ENCODE peak calls at places on chromosome 21, in seven cellular contexts. C is fibroblast of lung, W is SJSA1, S is lung, N is PC-3, E is right cardiac atrium, X is pancreas. I is an unnamed sample.

GRCh38 chr21:31136891-31137290 is 98.6 kb upstream of the KRTAP19-8 start:
- DNase-seq in E (peak; percentile 31), W (peak; percentile 22), C (peak; percentile 67), S (no peak), N (no peak), X (no peak), I (peak; percentile 59)

GRCh38 chr21:31798842-31799691 is 67.1 kb upstream of the SCAF4 start:
- DNase-seq in N (no peak), S (peak; percentile 31), W (no peak), E (no peak), X (no peak), C (peak; percentile 20), I (no peak)

GRCh38 chr21:33299181-33299752 is 25.5 kb upstream of the IFNAR1 start:
- DNase-seq in X (no peak), S (no peak), W (no peak), N (peak; percentile 57), C (no peak), E (no peak), I (no peak)

GRCh38 chr21:26686278-26686677 is 113.2 kb upstream of the CYYR1 start:
- DNase-seq in S (no peak), C (no peak), N (peak; percentile 62), E (no peak), X (no peak), W (no peak), I (no peak)

GRCh38 chr21:38917045-38917774 is 111.5 kb downstream of the ETS2 start:
- DNase-seq in W (no peak), S (no peak), N (peak; percentile 82), C (no peak), E (no peak), X (no peak), I (no peak)

GRCh38 chr21:44506279-44507255 is 33.4 kb downstream of the KRTAP10-1 start:
- DNase-seq in W (no peak), E (peak; percentile 5), N (no peak), S (no peak), C (no peak), X (peak; percentile 59), I (no peak)

GRCh38 chr21:38628426-38628825 is 130.1 kb upstream of the ERG start:
- DNase-seq in C (no peak), W (no peak), N (no peak), E (no peak), X (no peak), S (no peak), I (no peak)

GRCh38 chr21:36388835-36389234 is 3.6 kb downstream of the CHAF1B start:
- DNase-seq in E (no peak), X (no peak), C (peak; percentile 75), W (no peak), S (peak; percentile 30), N (no peak), I (peak; percentile 16)

GRCh38 chr21:31213787-31214186 is 130.3 kb downstream of the TIAM1 start:
- DNase-seq in X (no peak), W (no peak), C (no peak), N (peak; percentile 46), E (no peak), S (no peak), I (no peak)

GRCh38 chr21:39527664-39528381 is 76.1 kb downstream of the SH3BGR start:
- DNase-seq in W (no peak), C (no peak), X (peak; percentile 84), E (no peak), S (no peak), N (no peak), I (no peak)

GRCh38 chr21:39736716-39737115 is 8.3 kb upstream of the IGSF5 start:
- DNase-seq in C (no peak), N (no peak), E (no peak), X (no peak), W (no peak), S (no peak), I (no peak)

GRCh38 chr21:27021046-27021445 is 54.2 kb upstream of the ADAMTS5 start:
- DNase-seq in X (no peak), W (no peak), E (no peak), S (no peak), N (no peak), C (no peak), I (no peak)

GRCh38 chr21:26226724-26227123 is 56.2 kb upstream of the APP start:
- DNase-seq in N (no peak), X (no peak), C (no peak), S (no peak), W (no peak), E (no peak), I (no peak)

GRCh38 chr21:15003463-15004135 is 61.2 kb downstream of the NRIP1 start:
- DNase-seq in C (no peak), W (no peak), E (no peak), N (no peak), X (no peak), S (no peak), I (no peak)
- H3K27ac ChIP-seq in C (no peak overlapping the region), W (no peak overlapping the region), E (no peak overlapping the region), N (no peak overlapping the region), X (no peak overlapping the region), S (no peak overlapping the region), I (no peak overlapping the region)

DNA sequence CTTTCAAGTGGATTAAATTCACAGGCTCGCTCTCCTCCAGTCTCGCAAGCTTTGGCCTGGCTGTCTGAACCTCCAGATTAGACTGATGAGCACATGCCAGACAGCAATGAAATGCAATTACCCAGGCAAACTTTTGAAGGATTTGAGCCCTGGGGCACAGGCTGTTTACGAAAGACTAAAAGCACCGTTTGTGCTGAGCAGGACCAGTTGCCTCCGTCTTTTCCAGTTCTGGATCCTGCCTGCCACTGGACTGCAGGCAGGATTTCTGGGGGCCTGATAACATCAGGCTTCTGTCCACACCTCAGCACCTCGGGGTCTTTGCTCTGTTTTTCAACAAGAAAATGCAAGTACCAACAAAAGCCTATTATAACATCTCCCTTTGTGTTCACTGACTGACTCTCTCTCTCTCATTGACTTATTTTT is 145.7 kb downstream of the CLIC6 start:
- DNase-seq in W (no peak), N (no peak), S (no peak), E (no peak), C (no peak), X (no peak), I (no peak)
- H3K27ac ChIP-seq in W (no peak overlapping the region), N (peak overlapping the region; percentile 96), S (no peak overlapping the region), E (no peak overlapping the region), C (no peak overlapping the region), X (no peak overlapping the region), I (no peak overlapping the region)

GRCh38 chr21:46456750-46457149 is 1.9 kb upstream of the DIP2A start:
- DNase-seq in S (no peak), C (no peak), W (no peak), N (no peak), E (no peak), X (no peak), I (no peak)

GRCh38 chr21:46454142-46454541 is 4.5 kb upstream of the DIP2A start:
- DNase-seq in E (no peak), C (peak; percentile 36), X (no peak), N (no peak), W (no peak), S (no peak), I (no peak)

GRCh38 chr21:46454634-46455390 is 3.9 kb upstream of the DIP2A start:
- DNase-seq in N (no peak), S (no peak), W (no peak), E (no peak), C (no peak), X (no peak), I (no peak)

GRCh38 chr21:46457801-46458314 is 833 bp upstream of the DIP2A start:
- DNase-seq in E (peak; percentile 49), W (no peak), C (peak; percentile 55), X (peak; percentile 83), S (no peak), N (peak; percentile 25), I (no peak)

DNA sequence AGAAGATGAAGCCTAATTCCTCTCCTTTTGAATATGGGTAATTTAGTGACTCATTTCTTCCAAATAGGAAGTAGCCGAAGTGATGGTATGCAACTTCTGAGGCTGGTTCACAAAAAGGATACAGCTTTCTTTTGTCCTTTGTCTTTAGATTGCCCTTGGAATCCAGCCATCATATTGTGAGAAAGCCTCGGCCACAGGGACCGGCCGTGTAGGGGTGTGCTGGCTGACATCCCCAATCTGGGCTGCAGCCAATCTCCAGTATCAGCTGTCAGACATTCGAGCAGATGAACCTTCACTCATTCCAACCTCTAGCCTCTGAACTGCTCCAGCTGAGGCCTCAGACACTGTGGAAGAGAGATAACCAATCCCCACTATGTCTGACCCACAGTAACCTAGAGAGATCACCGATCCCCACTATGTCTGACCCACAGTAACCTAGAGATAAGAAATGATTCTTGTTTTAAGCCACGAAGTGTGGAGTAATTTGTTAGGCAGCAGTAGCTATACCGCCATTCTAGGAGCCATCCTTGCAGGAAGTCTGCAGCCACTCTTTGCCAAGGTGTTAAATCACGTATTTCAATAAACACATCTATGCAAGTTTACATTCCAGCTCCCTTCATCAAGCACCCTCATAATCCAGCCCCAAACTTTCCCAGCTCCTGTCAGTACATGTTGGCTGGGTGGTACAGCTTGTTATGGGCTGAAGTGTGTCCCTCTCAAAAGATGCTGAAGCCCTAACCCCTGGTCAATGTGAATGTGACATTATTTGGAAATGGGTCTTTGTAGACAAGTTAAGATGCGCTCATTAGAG is 2.9 kb upstream of the DIP2A start:
- DNase-seq in C (peak; percentile 85), W (peak; percentile 84), S (no peak), X (no peak), N (peak; percentile 64), E (peak; percentile 43), I (no peak)
- H3K27ac ChIP-seq in C (peak overlapping the region; percentile 2), W (peak overlapping the region; percentile 45), S (peak overlapping the region; percentile 66), X (no peak overlapping the region), N (no peak overlapping the region), E (peak overlapping the region; percentile 53), I (peak overlapping the region; percentile 96)

GRCh38 chr21:42524341-42525227 is 10.9 kb downstream of the SLC37A1 start:
- DNase-seq in S (peak; percentile 81), W (peak; percentile 77), N (peak; percentile 22), C (peak; percentile 56), X (no peak), E (peak; percentile 68), I (no peak)
- H3K27ac ChIP-seq in S (peak overlapping the region; percentile 38), W (peak overlapping the region; percentile 55), N (peak overlapping the region; percentile 55), C (peak overlapping the region; percentile 60), X (peak overlapping the region; percentile 57), E (peak overlapping the region; percentile 13), I (no peak overlapping the region)

DNA sequence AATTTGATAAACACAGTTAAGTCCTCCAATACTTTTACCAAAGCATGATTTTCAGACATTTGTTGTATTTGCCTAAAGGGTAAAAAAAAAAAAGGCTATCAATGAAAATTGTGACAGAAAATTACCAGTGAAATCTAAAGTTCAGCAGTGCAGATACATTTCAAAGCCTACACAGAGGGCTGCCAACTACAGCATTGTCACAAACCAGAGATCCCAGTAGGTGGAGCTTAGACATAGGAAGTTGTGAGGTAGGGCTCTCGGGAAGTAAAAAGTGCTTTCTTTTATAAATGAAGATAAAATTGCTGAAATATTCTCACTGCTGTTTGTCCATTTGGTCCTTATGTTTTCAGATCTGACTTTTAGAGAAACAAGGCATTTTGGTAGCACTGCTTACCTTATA is 123.0 kb downstream of the DYRK1A start:
- DNase-seq in S (no peak), E (no peak), C (no peak), X (no peak), W (no peak), N (no peak), I (no peak)
- H3K27ac ChIP-seq in S (no peak overlapping the region), E (no peak overlapping the region), C (no peak overlapping the region), X (no peak overlapping the region), W (no peak overlapping the region), N (no peak overlapping the region), I (no peak overlapping the region)

DNA sequence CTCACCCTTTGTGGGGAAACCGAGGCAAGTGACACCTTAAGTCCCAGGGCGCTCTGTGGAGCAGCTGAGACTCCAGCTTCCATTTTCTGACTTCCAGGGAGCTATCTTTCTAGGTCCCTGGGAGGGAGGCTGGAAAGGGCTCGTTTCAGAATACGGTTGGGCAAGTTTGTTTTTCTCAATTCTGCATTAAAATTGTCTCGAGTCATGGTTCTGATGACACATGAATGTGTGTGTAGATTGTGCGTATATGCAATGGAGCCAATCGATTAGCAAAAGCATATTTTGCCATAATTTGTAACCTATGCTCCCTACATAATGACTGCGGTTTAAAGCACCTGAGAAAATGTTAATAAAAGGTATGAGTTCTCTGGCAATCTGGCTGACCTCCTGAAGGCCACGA is 77.3 kb downstream of the SIK1 start:
- DNase-seq in S (no peak), X (no peak), W (no peak), N (no peak), E (no peak), C (no peak), I (no peak)
- H3K27ac ChIP-seq in S (no peak overlapping the region), X (no peak overlapping the region), W (no peak overlapping the region), N (no peak overlapping the region), E (no peak overlapping the region), C (no peak overlapping the region), I (no peak overlapping the region)

I was measured in substantia nigra.